ENCODE peak calls at places on chromosomes 1 and 21, in six cellular contexts. P, S, I, O, N and L are unnamed samples.

GRCh38 chr21:44956356-44957046 is 16.7 kb downstream of the SLX9 start:
- DNase-seq in I (no peak), P (no peak), O (no peak), S (no peak), N (no peak), L (no peak)

GRCh38 chr1:204578867-204579664 is 62.9 kb downstream of the MDM4 start:
- DNase-seq in P (peak; percentile 70), S (no peak), O (no peak), N (peak; percentile 71), I (peak; percentile 25), L (no peak)

GRCh38 chr1:38327559-38327973 is 281.0 kb upstream of the POU3F1 start:
- DNase-seq in P (no peak), I (no peak), O (no peak), N (no peak), S (no peak), L (peak; percentile 91)

GRCh38 chr21:45469273-45470086 is 64.5 kb downstream of the COL18A1 start:
- DNase-seq in S (no peak), P (no peak), N (no peak), I (no peak), O (no peak), L (no peak)

GRCh38 chr1:177431123-177431522 is 260.4 kb downstream of the BRINP2 start:
- DNase-seq in P (no peak), N (no peak), I (no peak), S (no peak), O (no peak), L (no peak)

GRCh38 chr1:77874804-77875445 is 13.5 kb upstream of the NEXN start:
- DNase-seq in S (no peak), N (no peak), O (no peak), P (no peak), I (no peak), L (no peak)

GRCh38 chr1:109546311-109547109 is 1.9 kb upstream of the GNAI3 start:
- DNase-seq in P (peak; percentile 95), O (peak; percentile 63), S (peak; percentile 63), N (peak; percentile 93), I (peak; percentile 85), L (no peak)

GRCh38 chr1:145953861-145954260 is 4.0 kb downstream of the LIX1L start:
- DNase-seq in N (no peak), P (no peak), S (no peak), I (no peak), O (no peak), L (no peak)

GRCh38 chr21:36512971-36513370 is 33.0 kb upstream of the CLDN14 start:
- DNase-seq in N (no peak), P (no peak), S (no peak), I (no peak), O (no peak), L (no peak)

GRCh38 chr1:91015358-91015780 is 6.5 kb downstream of the ZNF644 start:
- DNase-seq in O (no peak), I (no peak), N (no peak), S (no peak), P (no peak), L (no peak)

GRCh38 chr1:47664356-47664755 is 226.5 kb downstream of the FOXD2 start:
- DNase-seq in P (peak; percentile 37), S (no peak), O (no peak), I (no peak), N (peak; percentile 11), L (no peak)

GRCh38 chr21:15874610-15875009 is 144.8 kb downstream of the USP25 start:
- DNase-seq in O (no peak), I (no peak), P (no peak), S (no peak), N (no peak), L (no peak)

GRCh38 chr1:34736711-34737110 is 18.1 kb upstream of the GJB5 start:
- DNase-seq in S (no peak), P (no peak), O (no peak), N (no peak), I (no peak), L (no peak)

DNA sequence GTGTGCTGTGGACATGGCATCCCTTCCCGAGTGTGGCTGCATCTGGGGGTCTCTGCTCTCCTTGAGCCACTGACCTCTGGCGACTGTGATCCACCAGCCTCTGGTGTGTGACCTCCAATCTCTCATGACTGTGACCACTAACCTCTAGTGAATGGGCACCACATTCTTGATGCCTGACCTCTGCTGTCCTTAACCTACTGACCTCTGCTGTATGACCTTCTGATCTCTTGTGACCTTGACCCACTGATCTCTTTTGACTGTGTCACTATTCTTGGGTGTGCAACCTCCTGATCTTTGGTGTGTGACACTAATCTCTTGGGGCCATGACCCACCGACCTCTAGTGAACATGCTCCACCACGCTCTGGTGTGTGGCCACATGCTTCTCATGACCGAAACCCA is 45.8 kb upstream of the KDM4A start:
- DNase-seq in S (no peak), O (no peak), I (no peak), P (no peak), N (no peak), L (no peak)
- H3K36me3 ChIP-seq in S (no peaks in the 10 kb centered on the region), O (no peaks in the 10 kb centered on the region), I (no peaks in the 10 kb centered on the region), P (peaks cover 47% of the 10 kb centered on the region), N (peaks cover 40% of the 10 kb centered on the region), L (peaks cover 93% of the 10 kb centered on the region)

GRCh38 chr1:30950700-30951099 is 42.1 kb upstream of the SDC3 start:
- DNase-seq in N (no peak), I (no peak), O (no peak), P (no peak), S (no peak), L (no peak)

GRCh38 chr1:30955448-30956015 is 47.0 kb upstream of the SDC3 start:
- DNase-seq in I (no peak), O (no peak), S (no peak), P (no peak), N (no peak), L (no peak)

GRCh38 chr1:30952098-30952497 is 43.5 kb upstream of the SDC3 start:
- DNase-seq in O (no peak), P (no peak), N (no peak), S (no peak), I (no peak), L (no peak)

GRCh38 chr1:30950053-30950452 is 41.5 kb upstream of the SDC3 start:
- DNase-seq in N (no peak), I (no peak), S (no peak), P (no peak), O (no peak), L (no peak)

DNA sequence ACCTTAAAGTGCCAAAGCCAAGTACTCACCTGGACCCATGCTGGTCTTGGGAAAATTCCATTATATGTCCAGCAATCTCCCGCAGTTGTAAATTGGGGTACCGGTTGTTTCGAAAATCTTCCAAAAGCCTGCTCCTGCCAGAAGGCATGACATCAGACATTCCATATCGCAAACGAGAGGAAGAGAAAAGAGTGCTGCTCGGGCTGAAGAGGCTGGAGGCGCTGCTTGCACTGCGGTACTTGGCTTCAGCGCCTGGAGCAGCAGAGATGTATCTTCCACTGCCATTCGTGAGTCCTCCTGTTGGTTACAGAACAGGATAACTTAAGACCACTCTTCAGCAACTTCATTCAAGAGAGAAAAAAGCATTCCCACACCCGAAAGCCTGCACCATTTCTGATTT is 45.1 kb upstream of the SDC3 start:
- DNase-seq in S (no peak), O (no peak), P (no peak), N (no peak), I (no peak), L (no peak)
- H3K36me3 ChIP-seq in S (peaks cover 58% of the 10 kb centered on the region), O (peaks cover 64% of the 10 kb centered on the region), P (peaks cover 92% of the 10 kb centered on the region), N (peaks cover 7% of the 10 kb centered on the region), I (no peaks in the 10 kb centered on the region), L (peaks cover 52% of the 10 kb centered on the region)

DNA sequence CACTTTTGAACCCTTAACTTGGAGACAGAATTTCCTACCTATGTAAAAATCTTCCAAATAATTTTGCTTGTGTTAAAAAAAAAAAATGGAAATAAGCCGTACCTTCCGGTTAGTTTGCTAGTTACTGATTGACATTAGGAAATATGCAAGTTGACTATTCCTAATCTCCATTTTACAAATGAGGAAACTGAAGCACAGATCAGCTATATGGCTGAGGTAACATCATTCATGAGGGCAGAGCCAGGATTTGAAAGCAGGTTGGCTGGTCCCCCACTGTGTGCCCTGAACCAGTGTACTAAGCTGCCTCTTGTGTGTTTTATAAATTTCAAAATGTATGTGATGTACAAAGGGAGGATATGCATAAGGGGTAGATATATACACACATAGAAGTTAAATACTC is 29.6 kb downstream of the BACE2 start:
- DNase-seq in P (no peak), O (no peak), N (no peak), S (no peak), I (no peak), L (no peak)
- H3K36me3 ChIP-seq in P (no peaks in the 10 kb centered on the region), O (no peaks in the 10 kb centered on the region), N (no peaks in the 10 kb centered on the region), S (no peaks in the 10 kb centered on the region), I (no peaks in the 10 kb centered on the region), L (no peaks in the 10 kb centered on the region)

GRCh38 chr1:39528082-39528481 is 36.6 kb downstream of the BMP8A start:
- DNase-seq in I (no peak), O (no peak), P (no peak), S (no peak), N (no peak), L (no peak)

GRCh38 chr1:39531526-39531925 is 40.1 kb downstream of the BMP8A start:
- DNase-seq in N (no peak), P (no peak), O (no peak), I (no peak), S (no peak), L (no peak)

GRCh38 chr1:39529901-39530535 is 38.6 kb downstream of the BMP8A start:
- DNase-seq in I (no peak), S (no peak), O (no peak), P (no peak), N (no peak), L (no peak)

GRCh38 chr1:39538531-39539251 is 37.9 kb downstream of the PABPC4 start:
- DNase-seq in N (no peak), P (no peak), S (no peak), O (no peak), I (no peak), L (no peak)

DNA sequence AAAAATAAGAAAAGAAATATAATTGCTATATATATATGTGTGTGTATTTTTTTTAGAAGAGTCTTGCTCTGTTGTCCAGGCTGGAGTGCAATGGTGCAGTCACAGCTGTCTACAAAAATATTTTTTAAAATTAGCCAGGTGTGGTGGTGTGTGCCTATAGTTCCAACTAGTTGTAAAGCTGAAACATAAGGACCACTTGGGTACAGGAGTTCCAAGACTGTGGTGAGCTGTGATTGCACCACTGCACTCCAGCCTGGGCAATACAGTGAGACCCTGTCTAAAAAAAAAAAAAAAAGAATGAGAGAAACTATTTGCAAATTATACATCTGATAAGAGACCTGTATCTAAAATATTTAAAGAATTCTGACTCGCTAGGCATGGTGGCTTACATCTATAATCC is 42.0 kb downstream of the BMP8A start:
- DNase-seq in I (no peak), N (no peak), O (no peak), S (no peak), P (no peak), L (no peak)
- H3K36me3 ChIP-seq in I (no peaks in the 10 kb centered on the region), N (no peaks in the 10 kb centered on the region), O (peaks cover 21% of the 10 kb centered on the region), S (no peaks in the 10 kb centered on the region), P (peaks cover 9% of the 10 kb centered on the region), L (peaks cover 12% of the 10 kb centered on the region)

GRCh38 chr1:156263288-156263655 is 15.4 kb upstream of the PAQR6 start:
- DNase-seq in N (no peak), P (no peak), O (no peak), S (no peak), I (no peak), L (no peak)

GRCh38 chr1:156259805-156260204 is 11.9 kb upstream of the PAQR6 start:
- DNase-seq in O (no peak), I (no peak), P (no peak), S (no peak), N (no peak), L (no peak)

GRCh38 chr1:156262461-156263287 is 14.8 kb upstream of the PAQR6 start:
- DNase-seq in S (peak; percentile 68), P (no peak), O (no peak), N (no peak), I (no peak), L (no peak)

GRCh38 chr1:156258859-156259258 is 11.0 kb upstream of the PAQR6 start:
- DNase-seq in S (no peak), P (no peak), O (no peak), I (no peak), N (no peak), L (no peak)

GRCh38 chr1:156260896-156261295 is 13.0 kb upstream of the PAQR6 start:
- DNase-seq in P (no peak), N (no peak), O (no peak), S (no peak), I (no peak), L (no peak)
- H3K36me3 ChIP-seq in P (peaks cover 83% of the 10 kb centered on the region), N (peaks cover 40% of the 10 kb centered on the region), O (peaks cover 88% of the 10 kb centered on the region), S (peaks cover 24% of the 10 kb centered on the region), I (no peaks in the 10 kb centered on the region), L (peaks cover 97% of the 10 kb centered on the region)